ENCODE peak calls at places on chromosomes 12 and 14, in eight cellular contexts. One of them, this sample, is unnamed.

GRCh38 chr12:69170293-69170692 is 69.1 kb upstream of the CPSF6 start:
- DNase-seq in cardiac muscle cell: no peak
- DNase-seq in NCI-H524: no peak
- DNase-seq in fibroblast of the conjunctiva: no peak
- DNase-seq in AG08395: no peak
- DNase-seq in ACHN: no peak
- DNase-seq in adrenal gland: no peak
- DNase-seq in iris pigment epithelial cell: no peak
- DNase-seq in this sample: no peak

GRCh38 chr12:114245555-114245954 is 160.4 kb downstream of the TBX5 start:
- DNase-seq in iris pigment epithelial cell: no peak
- DNase-seq in fibroblast of the conjunctiva: no peak
- DNase-seq in ACHN: no peak
- DNase-seq in cardiac muscle cell: peak
- DNase-seq in adrenal gland: no peak
- DNase-seq in NCI-H524: no peak
- DNase-seq in AG08395: no peak
- DNase-seq in this sample: no peak

GRCh38 chr12:6288235-6288634 is 22.2 kb upstream of the PLEKHG6 start:
- DNase-seq in adrenal gland: no peak
- DNase-seq in fibroblast of the conjunctiva: peak
- DNase-seq in ACHN: no peak
- DNase-seq in AG08395: no peak
- DNase-seq in NCI-H524: no peak
- DNase-seq in iris pigment epithelial cell: peak
- DNase-seq in cardiac muscle cell: no peak
- DNase-seq in this sample: no peak

GRCh38 chr14:41986726-41987125 is 380.1 kb downstream of the LRFN5 start:
- DNase-seq in ACHN: no peak
- DNase-seq in iris pigment epithelial cell: peak
- DNase-seq in fibroblast of the conjunctiva: no peak
- DNase-seq in AG08395: no peak
- DNase-seq in adrenal gland: no peak
- DNase-seq in NCI-H524: no peak
- DNase-seq in cardiac muscle cell: no peak
- DNase-seq in this sample: no peak

GRCh38 chr12:98861232-98861631 is 216.1 kb downstream of the APAF1 start:
- DNase-seq in cardiac muscle cell: no peak
- DNase-seq in fibroblast of the conjunctiva: no peak
- DNase-seq in ACHN: no peak
- DNase-seq in AG08395: no peak
- DNase-seq in adrenal gland: no peak
- DNase-seq in NCI-H524: no peak
- DNase-seq in iris pigment epithelial cell: no peak
- DNase-seq in this sample: no peak

GRCh38 chr12:121296618-121297476 is at the start of gene CAMKK2:
- DNase-seq in fibroblast of the conjunctiva: peak
- DNase-seq in ACHN: peak
- DNase-seq in iris pigment epithelial cell: peak
- DNase-seq in NCI-H524: peak
- DNase-seq in adrenal gland: peak
- DNase-seq in AG08395: peak
- DNase-seq in cardiac muscle cell: peak
- DNase-seq in this sample: peak

GRCh38 chr12:113236539-113237354 is 15.5 kb downstream of the TPCN1 start:
- DNase-seq in adrenal gland: peak
- DNase-seq in ACHN: no peak
- DNase-seq in NCI-H524: no peak
- DNase-seq in fibroblast of the conjunctiva: no peak
- DNase-seq in iris pigment epithelial cell: no peak
- DNase-seq in cardiac muscle cell: no peak
- DNase-seq in AG08395: no peak
- DNase-seq in this sample: peak

GRCh38 chr12:132390287-132391076 is 61.1 kb upstream of the GALNT9 start:
- DNase-seq in ACHN: no peak
- DNase-seq in AG08395: no peak
- DNase-seq in NCI-H524: no peak
- DNase-seq in fibroblast of the conjunctiva: no peak
- DNase-seq in adrenal gland: no peak
- DNase-seq in cardiac muscle cell: no peak
- DNase-seq in iris pigment epithelial cell: no peak
- DNase-seq in this sample: no peak

GRCh38 chr12:64752833-64753238 is 6.4 kb downstream of the GNS start:
- DNase-seq in cardiac muscle cell: no peak
- DNase-seq in ACHN: no peak
- DNase-seq in NCI-H524: no peak
- DNase-seq in AG08395: no peak
- DNase-seq in adrenal gland: no peak
- DNase-seq in fibroblast of the conjunctiva: no peak
- DNase-seq in iris pigment epithelial cell: peak
- DNase-seq in this sample: no peak

GRCh38 chr12:110804406-110804805 is 42.4 kb upstream of the CCDC63 start:
- DNase-seq in fibroblast of the conjunctiva: no peak
- DNase-seq in NCI-H524: no peak
- DNase-seq in ACHN: no peak
- DNase-seq in cardiac muscle cell: no peak
- DNase-seq in adrenal gland: no peak
- DNase-seq in AG08395: no peak
- DNase-seq in iris pigment epithelial cell: no peak
- DNase-seq in this sample: no peak

GRCh38 chr12:107500310-107500709 is 185.3 kb upstream of the PWP1 start:
- DNase-seq in cardiac muscle cell: no peak
- DNase-seq in iris pigment epithelial cell: no peak
- DNase-seq in adrenal gland: no peak
- DNase-seq in fibroblast of the conjunctiva: no peak
- DNase-seq in ACHN: no peak
- DNase-seq in AG08395: no peak
- DNase-seq in NCI-H524: no peak
- DNase-seq in this sample: no peak

GRCh38 chr14:29749327-29749726 is 178.3 kb downstream of the PRKD1 start:
- DNase-seq in ACHN: peak
- DNase-seq in adrenal gland: no peak
- DNase-seq in AG08395: peak
- DNase-seq in NCI-H524: no peak
- DNase-seq in cardiac muscle cell: no peak
- DNase-seq in iris pigment epithelial cell: peak
- DNase-seq in fibroblast of the conjunctiva: no peak
- DNase-seq in this sample: no peak

GRCh38 chr12:14207946-14208612 is 157.4 kb upstream of the ATF7IP start:
- DNase-seq in ACHN: no peak
- DNase-seq in NCI-H524: no peak
- DNase-seq in fibroblast of the conjunctiva: no peak
- DNase-seq in AG08395: no peak
- DNase-seq in iris pigment epithelial cell: no peak
- DNase-seq in adrenal gland: no peak
- DNase-seq in cardiac muscle cell: no peak
- DNase-seq in this sample: peak

GRCh38 chr14:76654573-76654955 is 106.7 kb upstream of the VASH1 start:
- DNase-seq in adrenal gland: no peak
- DNase-seq in iris pigment epithelial cell: no peak
- DNase-seq in ACHN: no peak
- DNase-seq in NCI-H524: no peak
- DNase-seq in cardiac muscle cell: no peak
- DNase-seq in AG08395: no peak
- DNase-seq in fibroblast of the conjunctiva: no peak
- DNase-seq in this sample: no peak

GRCh38 chr14:65949711-65950516 is 536.3 kb upstream of the CCDC196 start:
- DNase-seq in fibroblast of the conjunctiva: no peak
- DNase-seq in cardiac muscle cell: peak
- DNase-seq in AG08395: peak
- DNase-seq in iris pigment epithelial cell: peak
- DNase-seq in adrenal gland: peak
- DNase-seq in ACHN: peak
- DNase-seq in NCI-H524: peak
- DNase-seq in this sample: peak

GRCh38 chr14:23572841-23573240 is 5.2 kb upstream of the AP1G2 start:
- DNase-seq in NCI-H524: no peak
- DNase-seq in iris pigment epithelial cell: no peak
- DNase-seq in cardiac muscle cell: no peak
- DNase-seq in fibroblast of the conjunctiva: no peak
- DNase-seq in adrenal gland: no peak
- DNase-seq in AG08395: no peak
- DNase-seq in ACHN: no peak
- DNase-seq in this sample: no peak

GRCh38 chr12:45279916-45280547 is 64.1 kb downstream of the ANO6 start:
- DNase-seq in AG08395: no peak
- DNase-seq in iris pigment epithelial cell: no peak
- DNase-seq in fibroblast of the conjunctiva: no peak
- DNase-seq in cardiac muscle cell: no peak
- DNase-seq in NCI-H524: no peak
- DNase-seq in ACHN: no peak
- DNase-seq in adrenal gland: no peak
- DNase-seq in this sample: no peak

GRCh38 chr14:34710744-34711143 is 3.6 kb downstream of the CFL2 start:
- DNase-seq in NCI-H524: no peak
- DNase-seq in fibroblast of the conjunctiva: no peak
- DNase-seq in ACHN: no peak
- DNase-seq in cardiac muscle cell: no peak
- DNase-seq in adrenal gland: no peak
- DNase-seq in iris pigment epithelial cell: peak
- DNase-seq in AG08395: no peak
- DNase-seq in this sample: no peak

GRCh38 chr12:129531004-129531403 is 372.8 kb downstream of the TMEM132D start:
- DNase-seq in NCI-H524: peak
- DNase-seq in ACHN: peak
- DNase-seq in cardiac muscle cell: no peak
- DNase-seq in adrenal gland: no peak
- DNase-seq in AG08395: no peak
- DNase-seq in fibroblast of the conjunctiva: no peak
- DNase-seq in iris pigment epithelial cell: peak
- DNase-seq in this sample: no peak

GRCh38 chr14:60349663-60350365 is 100.8 kb downstream of the PPM1A start:
- DNase-seq in cardiac muscle cell: peak
- DNase-seq in AG08395: peak
- DNase-seq in iris pigment epithelial cell: peak
- DNase-seq in fibroblast of the conjunctiva: peak
- DNase-seq in ACHN: peak
- DNase-seq in adrenal gland: peak
- DNase-seq in NCI-H524: peak
- DNase-seq in this sample: peak

GRCh38 chr14:94771191-94771905 is 1.4 kb upstream of the GSC start:
- DNase-seq in AG08395: no peak
- DNase-seq in iris pigment epithelial cell: no peak
- DNase-seq in cardiac muscle cell: no peak
- DNase-seq in ACHN: no peak
- DNase-seq in NCI-H524: no peak
- DNase-seq in adrenal gland: no peak
- DNase-seq in fibroblast of the conjunctiva: no peak
- DNase-seq in this sample: no peak

GRCh38 chr12:93944196-93944595 is 204.2 kb upstream of the PLXNC1 start:
- DNase-seq in fibroblast of the conjunctiva: no peak
- DNase-seq in adrenal gland: no peak
- DNase-seq in ACHN: no peak
- DNase-seq in cardiac muscle cell: no peak
- DNase-seq in iris pigment epithelial cell: no peak
- DNase-seq in NCI-H524: no peak
- DNase-seq in AG08395: peak
- DNase-seq in this sample: no peak

GRCh38 chr12:51318846-51319570 is 5.0 kb downstream of the BIN2 start:
- DNase-seq in fibroblast of the conjunctiva: no peak
- DNase-seq in AG08395: no peak
- DNase-seq in adrenal gland: no peak
- DNase-seq in iris pigment epithelial cell: no peak
- DNase-seq in cardiac muscle cell: no peak
- DNase-seq in ACHN: no peak
- DNase-seq in NCI-H524: no peak
- DNase-seq in this sample: peak

GRCh38 chr12:100987552-100988277 is 193.1 kb downstream of the ANO4 start:
- DNase-seq in adrenal gland: peak
- DNase-seq in iris pigment epithelial cell: peak
- DNase-seq in NCI-H524: peak
- DNase-seq in cardiac muscle cell: peak
- DNase-seq in AG08395: peak
- DNase-seq in fibroblast of the conjunctiva: no peak
- DNase-seq in ACHN: peak
- DNase-seq in this sample: no peak

GRCh38 chr12:124620606-124621295 is 53.3 kb upstream of the NCOR2 start:
- DNase-seq in AG08395: peak
- DNase-seq in iris pigment epithelial cell: peak
- DNase-seq in fibroblast of the conjunctiva: no peak
- DNase-seq in cardiac muscle cell: no peak
- DNase-seq in ACHN: no peak
- DNase-seq in adrenal gland: no peak
- DNase-seq in NCI-H524: no peak
- DNase-seq in this sample: no peak

GRCh38 chr12:28191018-28191595 is 851 bp downstream of the CCDC91 start:
- DNase-seq in AG08395: peak
- DNase-seq in adrenal gland: no peak
- DNase-seq in NCI-H524: peak
- DNase-seq in fibroblast of the conjunctiva: peak
- DNase-seq in iris pigment epithelial cell: peak
- DNase-seq in cardiac muscle cell: no peak
- DNase-seq in ACHN: peak
- DNase-seq in this sample: no peak

GRCh38 chr12:131066207-131066885 is 112.6 kb downstream of the ADGRD1 start:
- DNase-seq in adrenal gland: no peak
- DNase-seq in ACHN: no peak
- DNase-seq in cardiac muscle cell: no peak
- DNase-seq in AG08395: no peak
- DNase-seq in fibroblast of the conjunctiva: no peak
- DNase-seq in iris pigment epithelial cell: no peak
- DNase-seq in NCI-H524: no peak
- DNase-seq in this sample: no peak

GRCh38 chr12:946212-946611 is 3.3 kb downstream of the RAD52 start:
- DNase-seq in AG08395: no peak
- DNase-seq in NCI-H524: no peak
- DNase-seq in fibroblast of the conjunctiva: no peak
- DNase-seq in cardiac muscle cell: no peak
- DNase-seq in adrenal gland: no peak
- DNase-seq in iris pigment epithelial cell: peak
- DNase-seq in ACHN: no peak
- DNase-seq in this sample: no peak

GRCh38 chr12:546920-547845 is 87.4 kb downstream of the B4GALNT3 start:
- DNase-seq in adrenal gland: peak
- DNase-seq in AG08395: peak
- DNase-seq in fibroblast of the conjunctiva: no peak
- DNase-seq in ACHN: peak
- DNase-seq in NCI-H524: peak
- DNase-seq in cardiac muscle cell: peak
- DNase-seq in iris pigment epithelial cell: peak
- DNase-seq in this sample: peak

GRCh38 chr12:55946553-55946952 is 15.6 kb downstream of the DGKA start:
- DNase-seq in ACHN: no peak
- DNase-seq in fibroblast of the conjunctiva: no peak
- DNase-seq in adrenal gland: no peak
- DNase-seq in cardiac muscle cell: no peak
- DNase-seq in NCI-H524: no peak
- DNase-seq in iris pigment epithelial cell: no peak
- DNase-seq in AG08395: no peak
- DNase-seq in this sample: no peak

This sample was measured in thyroid gland.